ENCODE peak calls at places on chromosomes 13 and 19, in six cellular contexts. N is H1, F is HepG2, S is K562, U is GM12878, Q is GM12892. Z is an unnamed sample.

GRCh38 chr19:52331757-52332156 is 4.3 kb upstream of the ZNF610 start:
- DNase-seq in N (no peak), F (no peak), S (no peak), U (no peak), Q (no peak), Z (no peak)

GRCh38 chr19:54551293-54551692 is 22.3 kb upstream of the LILRA2 start:
- DNase-seq in N (no peak), F (no peak), S (no peak), U (peak; percentile 67), Q (no peak), Z (no peak)

GRCh38 chr13:30564489-30564888 is 53.2 kb upstream of the USPL1 start:
- DNase-seq in N (no peak), F (no peak), S (no peak), U (no peak), Q (no peak), Z (no peak)

GRCh38 chr19:8578642-8579265 is 1.5 kb upstream of the MYO1F start:
- DNase-seq in N (peak; percentile 96), F (peak; percentile 35), S (peak; percentile 83), U (no peak), Q (peak; percentile 63), Z (peak; percentile 64)

GRCh38 chr13:33728271-33729037 is 89.5 kb upstream of the RFC3 start:
- DNase-seq in N (no peak), F (no peak), S (no peak), U (peak; percentile 96), Q (no peak), Z (no peak)

GRCh38 chr19:42512743-42513304 is 15.5 kb downstream of the CEACAM1 start:
- DNase-seq in N (peak; percentile 48), F (no peak), S (no peak), U (peak; percentile 71), Q (no peak), Z (no peak)

GRCh38 chr13:113952983-113953520 is 20.8 kb downstream of the C13orf46 start:
- DNase-seq in N (no peak), F (no peak), S (no peak), U (no peak), Q (no peak), Z (no peak)

GRCh38 chr13:65856464-65856863 is 1373.7 kb downstream of the PCDH9 start:
- DNase-seq in N (no peak), F (no peak), S (no peak), U (no peak), Q (no peak), Z (no peak)

GRCh38 chr13:113976711-113977684 is 3.1 kb upstream of the C13orf46 start:
- DNase-seq in N (no peak), F (no peak), S (no peak), U (no peak), Q (no peak), Z (no peak)

GRCh38 chr13:91946498-91947070 is 548.2 kb downstream of the GPC5 start:
- DNase-seq in N (no peak), F (peak; percentile 44), S (peak; percentile 1), U (no peak), Q (no peak), Z (no peak)

GRCh38 chr19:10226376-10227214 is 4.5 kb downstream of the S1PR2 start:
- DNase-seq in N (no peak), F (no peak), S (no peak), U (no peak), Q (no peak), Z (no peak)

GRCh38 chr13:25930655-25931054 is 121.2 kb downstream of the SHISA2 start:
- DNase-seq in N (no peak), F (no peak), S (no peak), U (no peak), Q (no peak), Z (no peak)

GRCh38 chr19:1846517-1847205 is 1.6 kb downstream of the REXO1 start:
- DNase-seq in N (no peak), F (no peak), S (no peak), U (no peak), Q (no peak), Z (no peak)
- TF ChIP-seq TAF1 in N (no peak), F (no peak), S (no peak), U (no peak), Q (no peak), Z (no peak)

DNA sequence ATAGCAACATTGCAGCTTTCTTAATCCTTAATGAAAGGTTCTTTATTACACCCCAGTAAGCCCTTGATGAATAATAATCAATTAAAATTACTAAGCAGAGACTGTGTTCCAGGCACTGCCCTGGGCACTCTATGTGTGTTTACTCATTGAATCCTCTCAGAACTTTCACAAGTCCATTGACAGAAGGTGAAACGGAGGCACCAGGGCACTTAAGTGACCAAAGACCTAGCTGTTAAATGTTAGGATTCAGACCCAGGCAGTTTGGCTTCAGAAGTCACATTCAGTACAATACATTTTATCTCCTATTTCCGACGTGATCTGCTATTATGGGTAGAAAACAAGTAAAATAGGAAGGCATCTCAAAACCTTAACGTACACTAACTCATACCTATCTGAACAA is 2.7 kb downstream of the GPR183 start:
- DNase-seq in N (no peak), F (no peak), S (no peak), U (no peak), Q (no peak), Z (no peak)
- TF ChIP-seq POLR2AphosphoS5 in N (no peak), F (no peak), S (no peak), U (no peak), Q (no peak), Z (no peak)

DNA sequence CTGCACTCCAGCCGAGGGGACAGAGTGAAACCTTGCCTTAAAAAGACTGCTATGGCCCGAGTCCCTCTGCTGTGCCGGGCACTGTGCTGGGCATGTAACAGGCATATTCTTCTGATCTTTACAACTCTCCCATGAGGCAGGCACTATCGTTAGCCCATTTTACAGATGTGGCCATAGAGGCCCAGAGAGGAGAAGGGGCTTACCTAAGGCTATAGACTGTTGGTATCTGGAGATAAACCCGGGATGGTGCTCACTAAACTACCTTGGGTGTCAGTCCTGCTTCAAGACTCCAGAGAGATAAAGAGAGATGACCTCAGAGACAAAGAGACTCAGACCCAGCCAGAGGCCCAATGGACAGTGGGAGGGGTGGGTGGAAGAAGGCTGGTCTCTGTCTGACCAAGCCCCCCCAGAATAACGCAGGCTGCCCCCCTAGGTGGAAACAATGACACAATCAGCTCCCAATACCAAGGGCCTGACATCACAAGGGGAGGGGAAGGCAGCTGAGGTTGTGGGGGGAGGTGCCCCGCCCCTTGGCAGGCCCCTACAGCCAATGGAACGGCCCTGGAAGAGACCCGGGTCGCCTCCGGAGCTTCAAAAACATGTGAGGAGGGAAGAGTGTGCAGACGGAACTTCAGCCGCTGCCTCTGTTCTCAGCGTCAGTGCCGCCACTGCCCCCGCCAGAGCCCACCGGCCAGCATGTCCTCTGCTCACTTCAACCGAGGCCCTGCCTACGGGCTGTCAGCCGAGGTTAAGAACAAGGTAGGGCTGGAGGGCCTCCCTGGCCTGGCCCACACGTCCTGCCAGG is at the start of gene CNN1:
- DNase-seq in N (peak; percentile 83), F (peak; percentile 29), S (peak; percentile 78), U (no peak), Q (no peak), Z (no peak)
- TF ChIP-seq POLR2A in N (no peak), F (no peak), S (peak; percentile 53), U (no peak), Q (no peak), Z (no peak)

GRCh38 chr13:73894995-73895571 is 239.1 kb downstream of the KLF12 start:
- DNase-seq in N (no peak), F (no peak), S (no peak), U (no peak), Q (no peak), Z (no peak)
- TF ChIP-seq TAF1 in N (no peak), F (no peak), S (no peak), U (no peak), Q (no peak), Z (no peak)

DNA sequence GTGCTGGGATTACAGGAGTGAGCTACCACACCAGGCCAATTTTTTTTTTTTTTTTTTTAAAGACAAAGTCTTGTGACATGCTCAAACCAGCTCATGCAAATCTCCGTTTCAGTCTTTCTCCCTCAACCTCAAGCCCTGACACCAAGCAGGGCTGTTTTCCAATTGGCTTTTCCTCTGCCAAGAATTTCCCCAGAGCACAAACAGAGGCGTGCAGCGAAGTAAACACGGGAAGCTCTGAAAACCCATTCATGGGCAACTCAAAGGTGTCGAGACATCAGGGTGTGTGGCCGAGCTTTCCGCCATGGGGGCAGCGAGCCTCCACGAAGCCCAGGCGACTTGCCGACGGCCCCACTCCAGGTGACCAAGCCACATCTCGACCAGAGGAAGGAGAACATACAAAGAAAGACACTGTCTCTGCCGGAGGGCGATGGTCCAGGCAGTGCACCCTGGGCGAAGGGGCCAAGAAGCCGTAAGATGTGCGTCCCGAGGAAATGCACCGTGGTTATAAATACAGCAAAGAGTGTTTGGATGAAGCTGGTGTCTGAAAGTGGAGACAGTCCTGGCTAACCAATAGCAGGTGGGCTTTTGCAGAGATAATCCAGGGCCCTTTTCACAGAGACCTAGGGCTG is 69.9 kb downstream of the INSR start:
- DNase-seq in N (no peak), F (peak; percentile 67), S (no peak), U (no peak), Q (no peak), Z (no peak)
- TF ChIP-seq POLR2AphosphoS5 in N (no peak), F (no peak), S (no peak), U (no peak), Q (no peak), Z (no peak)

GRCh38 chr19:37813340-37813739 is 34.0 kb upstream of the ZNF573 start:
- DNase-seq in N (no peak), F (no peak), S (no peak), U (no peak), Q (no peak), Z (no peak)

DNA sequence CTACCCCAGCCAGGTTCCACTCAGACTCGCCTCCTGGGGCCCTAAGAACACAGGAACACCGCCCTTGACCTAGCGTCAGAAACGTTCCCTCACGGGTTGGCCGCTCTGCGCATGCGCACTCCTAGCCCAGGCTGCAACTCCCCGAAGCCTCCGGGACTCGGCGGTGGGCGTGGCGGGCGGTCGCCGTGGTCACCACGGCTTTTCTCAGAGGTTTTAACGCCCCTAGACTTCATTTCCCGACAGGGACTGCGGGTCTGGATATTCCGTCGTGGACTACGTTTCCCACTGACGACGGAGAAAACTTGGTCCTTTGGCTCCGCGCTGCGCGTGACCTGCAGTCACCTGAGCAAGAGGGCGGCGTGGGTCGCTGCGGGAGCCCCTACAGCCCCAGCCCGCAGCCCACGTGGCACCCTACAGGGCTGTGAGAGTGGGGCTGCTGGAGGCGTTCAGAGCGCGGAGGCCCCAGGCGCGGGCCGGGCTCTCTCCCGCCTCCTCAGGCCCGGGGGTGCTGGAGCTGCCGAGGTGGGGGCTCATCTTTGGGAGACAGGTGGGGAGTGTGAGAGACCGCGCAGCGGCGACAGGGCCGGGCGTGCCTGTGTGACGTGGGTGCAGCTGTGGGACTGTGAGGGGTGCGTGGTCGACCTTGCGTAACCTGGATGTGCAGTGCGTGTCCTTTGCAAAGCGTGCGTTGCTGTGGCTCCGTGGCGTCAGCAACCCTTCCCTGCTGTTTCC is 38.0 kb upstream of the ZNF573 start:
- DNase-seq in N (peak; percentile 86), F (no peak), S (no peak), U (no peak), Q (no peak), Z (peak; percentile 29)
- TF ChIP-seq POLR2A in N (no peak), F (no peak), S (no peak), U (no peak), Q (no peak), Z (no peak)

DNA sequence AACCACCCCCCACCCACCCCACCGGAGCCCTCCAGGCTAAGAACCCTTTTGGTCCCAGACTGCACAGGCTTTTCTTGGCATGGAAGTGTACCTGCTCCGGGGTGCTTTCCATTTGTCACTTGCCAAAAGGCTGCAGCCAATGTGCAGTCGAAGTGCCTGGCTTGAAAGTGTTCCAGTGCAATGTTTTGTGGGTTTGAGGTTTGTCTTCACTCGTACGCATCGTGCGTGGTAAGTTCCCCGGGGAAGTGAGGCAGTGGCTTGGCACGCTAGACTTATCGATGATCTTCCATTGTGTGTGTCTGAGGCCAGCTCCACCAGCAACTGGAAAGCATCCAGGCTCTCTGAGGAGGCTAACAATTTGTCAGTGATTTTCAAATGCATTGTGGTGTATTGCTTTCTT is 194.3 kb downstream of the TDRD3 start:
- DNase-seq in N (no peak), F (no peak), S (no peak), U (no peak), Q (no peak), Z (no peak)
- TF ChIP-seq TAF1 in N (no peak), F (no peak), S (no peak), U (no peak), Q (no peak), Z (no peak)